ENCODE peak calls at places on chromosomes 16 and 17, in ten cellular contexts. One of them, this sample, is unnamed.

GRCh38 chr16:89912627-89913026 is 6.0 kb upstream of the MC1R start:
- DNase-seq in neural crest cell: no peak
- DNase-seq in A549: no peak
- DNase-seq in GM12864: no peak
- DNase-seq in Panc1: no peak
- DNase-seq in epithelial cell of esophagus: no peak
- DNase-seq in lower leg skin: no peak
- DNase-seq in tibial artery: no peak
- DNase-seq in stomach: no peak
- DNase-seq in AG09309: no peak
- DNase-seq in this sample: peak; percentile 62

GRCh38 chr17:74450231-74450630 is 16.2 kb upstream of the CD300A start:
- DNase-seq in neural crest cell: no peak
- DNase-seq in A549: no peak
- DNase-seq in GM12864: no peak
- DNase-seq in Panc1: no peak
- DNase-seq in epithelial cell of esophagus: no peak
- DNase-seq in lower leg skin: no peak
- DNase-seq in tibial artery: no peak
- DNase-seq in stomach: no peak
- DNase-seq in AG09309: no peak
- DNase-seq in this sample: no peak

GRCh38 chr16:54540525-54541180 is 254.1 kb upstream of the IRX3 start:
- DNase-seq in neural crest cell: no peak
- DNase-seq in A549: no peak
- DNase-seq in GM12864: no peak
- DNase-seq in Panc1: no peak
- DNase-seq in epithelial cell of esophagus: no peak
- DNase-seq in lower leg skin: no peak
- DNase-seq in tibial artery: no peak
- DNase-seq in stomach: peak; percentile 79
- DNase-seq in AG09309: no peak
- DNase-seq in this sample: no peak

GRCh38 chr16:11379420-11379819 is 34.2 kb downstream of the RMI2 start:
- DNase-seq in neural crest cell: no peak
- DNase-seq in A549: no peak
- DNase-seq in GM12864: peak; percentile 41
- DNase-seq in Panc1: no peak
- DNase-seq in epithelial cell of esophagus: no peak
- DNase-seq in lower leg skin: no peak
- DNase-seq in tibial artery: no peak
- DNase-seq in stomach: peak; percentile 54
- DNase-seq in AG09309: no peak
- DNase-seq in this sample: peak; percentile 41

GRCh38 chr16:82655315-82655714 is 28.5 kb downstream of the CDH13 start:
- DNase-seq in neural crest cell: no peak
- DNase-seq in A549: no peak
- DNase-seq in GM12864: no peak
- DNase-seq in Panc1: no peak
- DNase-seq in epithelial cell of esophagus: no peak
- DNase-seq in lower leg skin: no peak
- DNase-seq in tibial artery: no peak
- DNase-seq in stomach: peak; percentile 36
- DNase-seq in AG09309: peak; percentile 57
- DNase-seq in this sample: peak; percentile 43

GRCh38 chr17:40339068-40339699 is 25.4 kb downstream of the GJD3 start:
- DNase-seq in neural crest cell: no peak
- DNase-seq in A549: no peak
- DNase-seq in GM12864: no peak
- DNase-seq in Panc1: no peak
- DNase-seq in epithelial cell of esophagus: no peak
- DNase-seq in lower leg skin: no peak
- DNase-seq in tibial artery: no peak
- DNase-seq in stomach: no peak
- DNase-seq in AG09309: no peak
- DNase-seq in this sample: no peak

GRCh38 chr16:58020628-58021521 is 4.7 kb upstream of the MMP15 start:
- DNase-seq in neural crest cell: peak; percentile 72
- DNase-seq in A549: peak; percentile 67
- DNase-seq in GM12864: no peak
- DNase-seq in Panc1: no peak
- DNase-seq in epithelial cell of esophagus: peak; percentile 55
- DNase-seq in lower leg skin: no peak
- DNase-seq in tibial artery: peak; percentile 60
- DNase-seq in stomach: peak; percentile 74
- DNase-seq in AG09309: no peak
- DNase-seq in this sample: no peak

GRCh38 chr16:14549789-14550153 is 80.3 kb downstream of the PARN start:
- DNase-seq in neural crest cell: no peak
- DNase-seq in A549: no peak
- DNase-seq in GM12864: no peak
- DNase-seq in Panc1: no peak
- DNase-seq in epithelial cell of esophagus: no peak
- DNase-seq in lower leg skin: no peak
- DNase-seq in tibial artery: no peak
- DNase-seq in stomach: peak; percentile 55
- DNase-seq in AG09309: no peak
- DNase-seq in this sample: no peak

GRCh38 chr17:28612936-28613872 is 781 bp downstream of the RSKR start:
- DNase-seq in neural crest cell: peak; percentile 36
- DNase-seq in A549: peak; percentile 56
- DNase-seq in GM12864: no peak
- DNase-seq in Panc1: peak; percentile 24
- DNase-seq in epithelial cell of esophagus: peak; percentile 28
- DNase-seq in lower leg skin: no peak
- DNase-seq in tibial artery: peak; percentile 30
- DNase-seq in stomach: peak; percentile 33
- DNase-seq in AG09309: no peak
- DNase-seq in this sample: no peak

GRCh38 chr17:29958947-29959657 is 17.7 kb downstream of the EFCAB5 start:
- DNase-seq in neural crest cell: no peak
- DNase-seq in A549: no peak
- DNase-seq in GM12864: no peak
- DNase-seq in Panc1: no peak
- DNase-seq in epithelial cell of esophagus: peak; percentile 87
- DNase-seq in lower leg skin: no peak
- DNase-seq in tibial artery: no peak
- DNase-seq in stomach: no peak
- DNase-seq in AG09309: no peak
- DNase-seq in this sample: no peak

DNA sequence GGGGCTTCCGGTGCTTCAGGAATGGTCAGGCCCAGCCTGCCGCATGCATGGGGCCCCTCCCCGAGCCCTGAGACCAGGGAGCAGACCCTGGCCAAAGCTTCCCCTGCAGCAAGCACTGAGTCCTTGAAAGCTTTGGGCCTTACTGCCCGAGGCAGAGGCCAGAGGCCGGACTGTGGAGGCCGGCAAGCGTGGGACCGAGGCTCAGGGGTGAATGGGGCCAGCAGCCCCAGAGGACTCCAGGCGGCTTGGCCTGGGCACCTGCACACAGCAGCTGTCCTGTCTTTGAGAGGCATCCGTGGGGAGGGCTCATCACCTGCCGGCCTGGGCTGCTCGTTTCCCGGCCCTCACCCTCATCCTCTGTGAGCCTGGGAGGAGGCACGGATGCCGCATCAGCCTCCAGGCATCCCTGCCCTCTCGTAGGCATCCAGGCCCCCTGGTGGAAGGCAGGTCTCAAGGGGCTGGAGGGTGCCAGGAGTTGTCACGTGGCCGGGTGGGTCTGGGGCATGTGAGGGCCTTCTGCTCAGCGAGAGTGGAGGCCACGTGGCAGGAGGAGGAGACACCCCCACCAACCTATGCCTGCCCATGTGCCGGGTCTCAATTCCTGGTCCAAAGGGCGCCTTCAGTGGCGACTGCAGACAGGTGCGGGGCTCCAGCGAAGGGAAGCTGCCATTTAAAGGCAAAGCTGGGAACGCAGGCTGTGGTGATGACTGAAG is 31.4 kb downstream of the CACNA1H start:
- DNase-seq in neural crest cell: no peak
- DNase-seq in A549: no peak
- DNase-seq in GM12864: no peak
- DNase-seq in Panc1: no peak
- DNase-seq in epithelial cell of esophagus: no peak
- DNase-seq in lower leg skin: no peak
- DNase-seq in tibial artery: no peak
- DNase-seq in stomach: no peak
- DNase-seq in AG09309: no peak
- DNase-seq in this sample: peak; percentile 86
- TF ChIP-seq CTCF in neural crest cell: peak; percentile 21
- TF ChIP-seq CTCF in A549: no peak
- TF ChIP-seq CTCF in GM12864: no peak
- TF ChIP-seq CTCF in Panc1: no peak
- TF ChIP-seq CTCF in epithelial cell of esophagus: no peak
- TF ChIP-seq CTCF in lower leg skin: no peak
- TF ChIP-seq CTCF in tibial artery: no peak
- TF ChIP-seq CTCF in stomach: no peak
- TF ChIP-seq CTCF in AG09309: no peak
- TF ChIP-seq CTCF in this sample: peak; percentile 56

DNA sequence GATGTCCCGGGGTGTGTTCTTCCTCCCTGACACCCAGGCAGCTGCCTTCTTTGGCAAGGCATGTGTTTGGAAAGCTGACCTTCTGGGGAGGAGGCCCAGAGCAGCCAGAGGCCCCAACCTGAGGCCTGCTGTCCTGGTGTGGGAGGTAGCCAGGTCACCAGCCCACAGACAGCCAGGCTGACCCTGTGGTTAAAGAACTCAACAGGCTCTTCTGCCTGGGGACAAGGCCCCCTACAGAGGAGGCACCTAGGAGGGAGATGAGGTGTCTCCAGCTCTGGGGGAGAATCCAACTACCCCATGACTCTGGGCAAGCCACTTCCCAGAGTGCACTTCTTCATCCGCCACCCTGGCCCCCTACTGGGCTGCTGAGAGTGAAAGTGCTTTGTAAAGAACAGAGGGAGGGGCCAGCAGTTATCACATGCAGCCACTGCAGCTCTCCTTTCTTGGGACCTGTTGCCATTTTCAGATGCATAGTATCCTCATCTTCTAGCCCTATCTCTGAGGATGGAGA is 13.1 kb upstream of the SREBF1 start:
- DNase-seq in neural crest cell: peak; percentile 31
- DNase-seq in A549: no peak
- DNase-seq in GM12864: no peak
- DNase-seq in Panc1: no peak
- DNase-seq in epithelial cell of esophagus: no peak
- DNase-seq in lower leg skin: no peak
- DNase-seq in tibial artery: peak; percentile 66
- DNase-seq in stomach: peak; percentile 44
- DNase-seq in AG09309: no peak
- DNase-seq in this sample: no peak
- TF ChIP-seq CTCF in neural crest cell: peak; percentile 35
- TF ChIP-seq CTCF in A549: no peak
- TF ChIP-seq CTCF in GM12864: peak; percentile 43
- TF ChIP-seq CTCF in Panc1: no peak
- TF ChIP-seq CTCF in epithelial cell of esophagus: no peak
- TF ChIP-seq CTCF in lower leg skin: no peak
- TF ChIP-seq CTCF in tibial artery: peak; percentile 19
- TF ChIP-seq CTCF in stomach: no peak
- TF ChIP-seq CTCF in AG09309: peak; percentile 25
- TF ChIP-seq CTCF in this sample: peak; percentile 20

GRCh38 chr16:19410435-19411153 is 7.1 kb upstream of the TMC5 start:
- DNase-seq in neural crest cell: peak; percentile 45
- DNase-seq in A549: peak; percentile 62
- DNase-seq in GM12864: no peak
- DNase-seq in Panc1: no peak
- DNase-seq in epithelial cell of esophagus: no peak
- DNase-seq in lower leg skin: no peak
- DNase-seq in tibial artery: peak; percentile 24
- DNase-seq in stomach: peak; percentile 75
- DNase-seq in AG09309: no peak
- DNase-seq in this sample: no peak
- TF ChIP-seq CTCF in neural crest cell: peak; percentile 50
- TF ChIP-seq CTCF in A549: peak; percentile 56
- TF ChIP-seq CTCF in GM12864: no peak
- TF ChIP-seq CTCF in Panc1: peak; percentile 66
- TF ChIP-seq CTCF in epithelial cell of esophagus: no peak
- TF ChIP-seq CTCF in lower leg skin: no peak
- TF ChIP-seq CTCF in tibial artery: no peak
- TF ChIP-seq CTCF in stomach: peak; percentile 37
- TF ChIP-seq CTCF in AG09309: no peak
- TF ChIP-seq CTCF in this sample: no peak

GRCh38 chr17:21528031-21528684 is 152.0 kb downstream of the KCNJ12 start:
- DNase-seq in neural crest cell: no peak
- DNase-seq in A549: no peak
- DNase-seq in GM12864: no peak
- DNase-seq in Panc1: no peak
- DNase-seq in epithelial cell of esophagus: no peak
- DNase-seq in lower leg skin: peak; percentile 36
- DNase-seq in tibial artery: no peak
- DNase-seq in stomach: no peak
- DNase-seq in AG09309: no peak
- DNase-seq in this sample: no peak

GRCh38 chr17:21522755-21523154 is 146.6 kb downstream of the KCNJ12 start:
- DNase-seq in neural crest cell: no peak
- DNase-seq in A549: no peak
- DNase-seq in GM12864: no peak
- DNase-seq in Panc1: no peak
- DNase-seq in epithelial cell of esophagus: no peak
- DNase-seq in lower leg skin: peak; percentile 70
- DNase-seq in tibial artery: no peak
- DNase-seq in stomach: no peak
- DNase-seq in AG09309: no peak
- DNase-seq in this sample: no peak

GRCh38 chr17:21524211-21524591 is 148.0 kb downstream of the KCNJ12 start:
- DNase-seq in neural crest cell: no peak
- DNase-seq in A549: no peak
- DNase-seq in GM12864: no peak
- DNase-seq in Panc1: no peak
- DNase-seq in epithelial cell of esophagus: no peak
- DNase-seq in lower leg skin: peak; percentile 78
- DNase-seq in tibial artery: no peak
- DNase-seq in stomach: no peak
- DNase-seq in AG09309: no peak
- DNase-seq in this sample: no peak

GRCh38 chr17:21523482-21524210 is 147.5 kb downstream of the KCNJ12 start:
- DNase-seq in neural crest cell: no peak
- DNase-seq in A549: no peak
- DNase-seq in GM12864: no peak
- DNase-seq in Panc1: no peak
- DNase-seq in epithelial cell of esophagus: no peak
- DNase-seq in lower leg skin: peak; percentile 72
- DNase-seq in tibial artery: no peak
- DNase-seq in stomach: no peak
- DNase-seq in AG09309: no peak
- DNase-seq in this sample: no peak

GRCh38 chr17:21525464-21526130 is 149.4 kb downstream of the KCNJ12 start:
- DNase-seq in neural crest cell: no peak
- DNase-seq in A549: no peak
- DNase-seq in GM12864: no peak
- DNase-seq in Panc1: no peak
- DNase-seq in epithelial cell of esophagus: peak; percentile 29
- DNase-seq in lower leg skin: peak; percentile 40
- DNase-seq in tibial artery: no peak
- DNase-seq in stomach: no peak
- DNase-seq in AG09309: no peak
- DNase-seq in this sample: no peak
- TF ChIP-seq CTCF in neural crest cell: no peak
- TF ChIP-seq CTCF in A549: no peak
- TF ChIP-seq CTCF in GM12864: no peak
- TF ChIP-seq CTCF in Panc1: no peak
- TF ChIP-seq CTCF in epithelial cell of esophagus: no peak
- TF ChIP-seq CTCF in lower leg skin: no peak
- TF ChIP-seq CTCF in tibial artery: no peak
- TF ChIP-seq CTCF in stomach: no peak
- TF ChIP-seq CTCF in AG09309: no peak
- TF ChIP-seq CTCF in this sample: no peak